ENCODE peak calls at places on chromosome 7, in five cellular contexts. P, Y, N, O and S are unnamed samples. For H3K9me3, the result is how much of the 10 kb centered on the place peaks cover.

GRCh38 chr7:43834463-43835251 is 34.7 kb downstream of the MRPS24 start:
- DNase-seq in Y (no peak), P (peak), N (no peak), O (no peak), S (no peak)

GRCh38 chr7:91771394-91771793 is 109.1 kb downstream of the MTERF1 start:
- DNase-seq in N (no peak), O (no peak), Y (no peak), P (no peak), S (no peak)

GRCh38 chr7:122056977-122057376 is 87.1 kb downstream of the AASS start:
- DNase-seq in O (no peak), P (no peak), Y (no peak), N (no peak), S (no peak)

GRCh38 chr7:87506243-87507180 is 31.0 kb upstream of the ABCB4 start:
- DNase-seq in O (no peak), P (peak), Y (no peak), N (peak), S (no peak)

GRCh38 chr7:28484276-28484675 is 72.0 kb downstream of the CREB5 start:
- DNase-seq in Y (no peak), P (no peak), O (no peak), N (no peak), S (no peak)

GRCh38 chr7:41319601-41320000 is 383.3 kb downstream of the INHBA start:
- DNase-seq in Y (no peak), O (no peak), P (no peak), N (no peak), S (no peak)

GRCh38 chr7:75010036-75010435 is 45.5 kb downstream of the CASTOR2 start:
- DNase-seq in P (no peak), O (no peak), N (no peak), Y (no peak), S (no peak)

GRCh38 chr7:107167483-107168232 is 1.1 kb upstream of the HBP1 start:
- DNase-seq in N (peak), O (no peak), Y (peak), P (peak), S (peak)

GRCh38 chr7:1275685-1276424 is 43.2 kb downstream of the UNCX start:
- DNase-seq in N (no peak), O (no peak), Y (no peak), P (no peak), S (no peak)

GRCh38 chr7:140316165-140316661 is 82.1 kb downstream of the SLC37A3 start:
- DNase-seq in Y (peak), O (peak), N (no peak), P (peak), S (peak)

GRCh38 chr7:121336579-121336978 is 7.8 kb downstream of the WNT16 start:
- DNase-seq in Y (no peak), P (no peak), O (no peak), N (no peak), S (no peak)

GRCh38 chr7:136086712-136087111 is 109.6 kb upstream of the MTPN start:
- DNase-seq in N (peak), O (peak), Y (peak), P (peak), S (peak)

GRCh38 chr7:95989301-95989700 is 216.9 kb downstream of the DYNC1I1 start:
- DNase-seq in P (no peak), N (no peak), Y (no peak), O (no peak), S (no peak)

GRCh38 chr7:155882596-155882995 is 70.3 kb upstream of the SHH start:
- DNase-seq in O (no peak), Y (no peak), P (peak), N (no peak), S (no peak)

GRCh38 chr7:151081170-151082101 is 827 bp upstream of the FASTK start:
- DNase-seq in P (peak), O (no peak), N (peak), Y (no peak), S (no peak)

GRCh38 chr7:104958278-104958903 is 55.6 kb upstream of the KMT2E start:
- DNase-seq in P (no peak), N (no peak), O (no peak), Y (no peak), S (no peak)

GRCh38 chr7:27680610-27681009 is 17.9 kb upstream of the HIBADH start:
- DNase-seq in O (no peak), Y (no peak), P (no peak), N (no peak), S (no peak)

GRCh38 chr7:41244246-41244645 is 458.6 kb downstream of the INHBA start:
- DNase-seq in O (no peak), P (no peak), N (no peak), Y (no peak), S (no peak)

GRCh38 chr7:28778781-28779180 is 179.3 kb downstream of the TRIL start:
- DNase-seq in P (no peak), N (no peak), O (no peak), Y (no peak), S (no peak)

GRCh38 chr7:123819001-123819400 is 26.0 kb upstream of the HYAL4 start:
- DNase-seq in N (no peak), Y (no peak), P (no peak), O (no peak), S (no peak)

GRCh38 chr7:120041798-120042197 is 231.2 kb upstream of the KCND2 start:
- DNase-seq in N (no peak), P (no peak), O (no peak), Y (no peak), S (no peak)

GRCh38 chr7:39656415-39656814 is 33.0 kb downstream of the RALA start:
- DNase-seq in P (no peak), N (no peak), O (no peak), Y (no peak), S (no peak)

GRCh38 chr7:131057015-131057518 is 270.6 kb upstream of the MKLN1 start:
- DNase-seq in O (no peak), N (no peak), P (no peak), Y (no peak), S (peak)

GRCh38 chr7:96665689-96666088 is 44.0 kb downstream of the SEM1 start:
- DNase-seq in O (no peak), P (no peak), N (no peak), Y (no peak), S (no peak)

GRCh38 chr7:131183611-131184119 is 144.0 kb upstream of the MKLN1 start:
- DNase-seq in Y (no peak), N (no peak), O (no peak), P (no peak), S (no peak)

GRCh38 chr7:128257458-128257857 is 16.4 kb downstream of the LEP start:
- DNase-seq in N (no peak), P (no peak), Y (no peak), O (no peak), S (no peak)

GRCh38 chr7:91953618-91954017 is 13.0 kb downstream of the AKAP9 start:
- DNase-seq in N (peak), P (peak), Y (no peak), O (no peak), S (no peak)

GRCh38 chr7:73719806-73720169 is 319 bp upstream of the STX1A start:
- DNase-seq in Y (no peak), N (no peak), P (no peak), O (no peak), S (no peak)

GRCh38 chr7:1675673-1676549 is 5.8 kb downstream of the ELFN1 start:
- DNase-seq in Y (peak), P (no peak), N (peak), O (peak), S (no peak)

GRCh38 chr7:96076350-96076707 is 245.6 kb downstream of the SLC25A13 start:
- DNase-seq in P (no peak), Y (no peak), O (no peak), N (no peak), S (no peak)

GRCh38 chr7:37247881-37248280 is 200.8 kb downstream of the ELMO1 start:
- DNase-seq in O (no peak), Y (no peak), P (peak), N (no peak), S (no peak)

GRCh38 chr7:101450064-101450463 is 87.4 kb downstream of the COL26A1 start:
- DNase-seq in P (no peak), O (no peak), N (no peak), Y (no peak), S (no peak)

DNA sequence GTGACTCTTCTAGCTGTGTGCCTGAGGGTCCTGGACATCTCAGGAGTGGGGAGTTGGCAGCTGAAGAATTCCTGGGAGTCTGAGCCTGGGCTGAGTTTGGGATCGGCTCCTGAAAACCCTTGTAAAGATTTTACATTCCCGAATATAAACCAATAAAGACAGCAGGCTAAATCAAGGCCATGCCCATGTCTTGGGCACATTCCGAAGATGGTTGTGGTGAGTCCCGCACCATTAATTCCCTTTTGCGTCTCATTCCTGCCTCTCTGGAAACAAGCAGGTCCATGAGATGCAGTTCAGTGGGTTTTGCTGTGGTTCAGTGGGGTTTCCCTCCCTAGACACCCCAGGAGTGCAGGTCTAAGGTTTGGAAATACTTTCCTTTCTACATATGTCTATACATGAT is 90.9 kb downstream of the COL26A1 start:
- DNase-seq in N (peak), Y (no peak), P (no peak), O (no peak), S (no peak)
- TF ChIP-seq EP300 in N (no peak), Y (no peak), P (no peak), O (no peak), S (no peak)

GRCh38 chr7:118559207-118559606 is 334.7 kb downstream of the ANKRD7 start:
- DNase-seq in P (no peak), O (no peak), N (no peak), Y (no peak), S (no peak)
- H3K9me3 ChIP-seq in P (under half), O (under half), N (under half), Y (under half), S (under half)

GRCh38 chr7:24965831-24966708 is 13.9 kb downstream of the OSBPL3 start:
- DNase-seq in N (no peak), Y (peak), P (no peak), O (no peak), S (no peak)
- TF ChIP-seq EP300 in N (no peak), Y (no peak), P (no peak), O (no peak), S (no peak)

GRCh38 chr7:153696242-153696641 is 356.0 kb upstream of the DPP6 start:
- DNase-seq in O (no peak), Y (no peak), N (no peak), P (no peak), S (no peak)

GRCh38 chr7:153701678-153702077 is 350.5 kb upstream of the DPP6 start:
- DNase-seq in P (no peak), Y (no peak), O (no peak), N (no peak), S (no peak)
- H3K9me3 ChIP-seq in P (under half), Y (under half), O (under half), N (under half), S (under half)

GRCh38 chr7:6015917-6016652 is 7.0 kb downstream of the AIMP2 start:
- DNase-seq in N (no peak), Y (peak), P (no peak), O (peak), S (peak)
- TF ChIP-seq EP300 in N (no peak), Y (no peak), P (no peak), O (peak), S (peak)

DNA sequence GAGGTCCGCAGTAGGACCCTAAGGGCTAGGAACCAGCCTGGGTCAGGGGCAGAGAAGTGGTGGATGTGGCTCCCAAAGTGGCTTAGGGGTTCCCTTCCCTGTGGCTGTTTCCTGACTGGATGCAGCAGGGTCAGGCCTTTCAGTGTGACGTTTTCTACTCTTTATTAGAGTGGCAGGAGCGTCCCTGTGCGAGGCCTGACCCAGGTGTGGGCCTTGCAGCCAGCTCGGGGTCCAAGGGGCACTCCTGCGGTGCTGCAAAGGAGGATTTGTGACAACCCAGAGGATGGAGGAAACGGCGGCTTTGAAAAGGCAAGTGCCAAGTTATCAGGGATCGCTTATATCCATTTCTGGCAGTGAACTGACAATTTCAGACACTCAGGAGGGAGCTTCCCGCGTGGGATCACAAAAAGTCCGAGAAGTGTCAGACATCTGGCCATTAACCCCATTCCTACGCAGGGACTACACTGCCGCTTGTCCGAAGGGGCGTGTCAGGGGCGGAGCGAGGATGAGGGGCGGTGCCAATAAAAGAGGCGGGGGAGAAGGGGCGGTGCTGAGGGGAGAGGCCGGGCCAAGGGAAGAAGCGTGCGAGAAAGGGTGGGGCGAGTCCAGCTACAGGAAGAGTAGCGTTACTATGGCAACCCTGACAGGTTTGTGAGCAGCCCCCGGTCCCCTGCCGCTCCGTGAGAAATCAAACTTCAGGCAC is 98.8 kb upstream of the ZNF722 start:
- DNase-seq in P (no peak), Y (peak), N (peak), O (peak), S (peak)
- H3K9me3 ChIP-seq in P (under half), Y (under half), N (under half), O (under half), S (under half)

DNA sequence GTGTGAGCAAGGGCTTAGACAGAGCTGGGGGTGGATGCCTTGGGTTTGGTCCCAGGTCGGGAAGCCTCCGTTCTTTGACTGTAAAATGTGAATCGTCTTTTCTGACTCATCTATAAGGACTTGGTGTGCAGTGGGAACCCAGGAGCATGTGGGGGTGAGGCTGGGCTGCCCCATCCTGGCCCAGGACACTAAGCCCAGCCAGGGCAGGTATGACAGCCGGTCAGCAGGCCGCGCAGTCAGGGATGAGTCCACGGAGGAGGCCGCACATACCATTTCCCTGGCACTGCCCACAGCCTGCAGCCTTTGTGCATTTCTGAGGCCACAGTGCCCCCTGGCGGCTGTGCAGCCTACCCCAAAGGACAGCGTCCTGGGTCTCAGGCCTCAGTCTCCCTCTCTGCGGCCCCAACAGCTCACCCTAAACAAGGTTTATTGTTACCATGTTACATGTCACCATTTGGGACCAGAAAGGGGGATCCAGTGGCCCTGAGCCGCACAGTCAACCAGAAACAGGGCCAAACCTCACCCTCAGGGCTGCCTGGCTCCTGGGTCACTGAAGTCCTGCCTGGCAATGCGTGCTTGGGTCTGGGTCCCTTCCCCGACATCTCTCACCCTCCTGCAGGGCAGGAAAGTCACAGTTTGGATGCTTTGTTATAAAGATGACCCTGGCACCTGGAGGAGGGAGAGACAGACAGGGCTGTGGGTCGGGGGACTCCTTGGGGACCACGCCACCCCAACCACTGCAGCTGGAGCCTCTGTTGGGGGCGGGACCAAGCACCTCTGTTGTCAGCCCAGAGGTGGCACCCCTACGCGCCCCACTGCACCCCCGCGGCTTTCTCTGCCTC is 14.4 kb upstream of the SH2B2 start:
- DNase-seq in P (peak), O (peak), Y (peak), N (peak), S (peak)
- TF ChIP-seq EP300 in P (no peak), O (no peak), Y (no peak), N (no peak), S (no peak)